ENCODE peak calls at places on chromosomes 11 and 22, in four cellular contexts. Y, G, P and Z are unnamed samples.

GRCh38 chr11:59845399-59845798 is at the start of gene CBLIF:
- DNase-seq in P (no peak), G (no peak), Y (no peak), Z (no peak)

GRCh38 chr11:119195680-119196079 is 10.4 kb downstream of the NHERF4 start:
- DNase-seq in Y (peak; percentile 43), G (no peak), P (peak; percentile 58), Z (peak; percentile 94)

GRCh38 chr11:105224859-105225258 is 85.3 kb upstream of the CARD18 start:
- DNase-seq in P (no peak), G (no peak), Y (no peak), Z (no peak)

GRCh38 chr11:12125609-12126149 is 15.3 kb downstream of the MICAL2 start:
- DNase-seq in G (no peak), P (no peak), Y (no peak), Z (no peak)

GRCh38 chr11:26028294-26028954 is 303.5 kb upstream of the ANO3 start:
- DNase-seq in P (no peak), Y (peak; percentile 15), G (no peak), Z (no peak)

GRCh38 chr22:27801616-27802388 is at the start of gene MN1:
- DNase-seq in Y (no peak), G (no peak), P (no peak), Z (peak; percentile 71)

GRCh38 chr11:64725601-64726139 is 2.7 kb upstream of the NRXN2 start:
- DNase-seq in P (no peak), Y (no peak), G (no peak), Z (no peak)

GRCh38 chr11:103624708-103625623 is 411.5 kb upstream of the DDI1 start:
- DNase-seq in P (no peak), Y (no peak), G (no peak), Z (no peak)

GRCh38 chr11:2578934-2579280 is 120.9 kb downstream of the KCNQ1OT1 start:
- DNase-seq in G (no peak), P (no peak), Y (no peak), Z (peak; percentile 7)

GRCh38 chr22:33542722-33543121 is 377.6 kb downstream of the LARGE1 start:
- DNase-seq in P (no peak), G (no peak), Y (no peak), Z (no peak)
- TF ChIP-seq ETV6 in P (no peak), G (no peak), Y (no peak), Z (no peak)

GRCh38 chr11:133681901-133682300 is 149.6 kb upstream of the OPCML start:
- DNase-seq in Y (no peak), P (no peak), G (no peak), Z (peak; percentile 25)
- TF ChIP-seq ETV6 in Y (no peak), P (no peak), G (no peak), Z (no peak)

GRCh38 chr11:10302744-10303557 is 1.9 kb upstream of the ADM start:
- DNase-seq in P (peak; percentile 29), G (no peak), Y (peak; percentile 70), Z (peak; percentile 62)
- TF ChIP-seq ETV6 in P (no peak), G (no peak), Y (no peak), Z (peak; percentile 22)

DNA sequence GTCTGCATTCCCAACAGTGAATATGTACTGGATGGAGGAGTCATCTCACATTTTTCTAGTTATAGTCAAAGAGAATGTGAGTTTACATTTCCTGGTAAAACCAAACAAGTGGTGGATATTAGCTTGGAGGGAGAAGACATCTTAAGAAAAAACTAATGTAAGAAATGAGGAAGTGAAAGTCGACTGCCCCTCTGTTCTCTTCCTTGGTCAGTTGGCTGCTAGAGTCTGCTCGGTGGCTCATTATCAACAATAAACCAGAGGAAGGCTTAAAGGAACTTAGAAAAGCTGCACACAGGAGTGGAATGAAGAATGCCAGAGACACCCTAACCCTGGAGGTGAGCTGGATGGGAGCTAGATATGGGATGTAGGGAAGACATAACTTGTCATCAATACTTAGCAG is 5.8 kb downstream of the SLC22A9 start:
- DNase-seq in Y (no peak), G (no peak), P (no peak), Z (no peak)
- TF ChIP-seq ETV6 in Y (no peak), G (no peak), P (no peak), Z (no peak)

GRCh38 chr11:74860743-74861142 is 88.1 kb downstream of the XRRA1 start:
- DNase-seq in G (no peak), P (no peak), Y (no peak), Z (no peak)
- TF ChIP-seq ETV6 in G (no peak), P (no peak), Y (no peak), Z (no peak)

DNA sequence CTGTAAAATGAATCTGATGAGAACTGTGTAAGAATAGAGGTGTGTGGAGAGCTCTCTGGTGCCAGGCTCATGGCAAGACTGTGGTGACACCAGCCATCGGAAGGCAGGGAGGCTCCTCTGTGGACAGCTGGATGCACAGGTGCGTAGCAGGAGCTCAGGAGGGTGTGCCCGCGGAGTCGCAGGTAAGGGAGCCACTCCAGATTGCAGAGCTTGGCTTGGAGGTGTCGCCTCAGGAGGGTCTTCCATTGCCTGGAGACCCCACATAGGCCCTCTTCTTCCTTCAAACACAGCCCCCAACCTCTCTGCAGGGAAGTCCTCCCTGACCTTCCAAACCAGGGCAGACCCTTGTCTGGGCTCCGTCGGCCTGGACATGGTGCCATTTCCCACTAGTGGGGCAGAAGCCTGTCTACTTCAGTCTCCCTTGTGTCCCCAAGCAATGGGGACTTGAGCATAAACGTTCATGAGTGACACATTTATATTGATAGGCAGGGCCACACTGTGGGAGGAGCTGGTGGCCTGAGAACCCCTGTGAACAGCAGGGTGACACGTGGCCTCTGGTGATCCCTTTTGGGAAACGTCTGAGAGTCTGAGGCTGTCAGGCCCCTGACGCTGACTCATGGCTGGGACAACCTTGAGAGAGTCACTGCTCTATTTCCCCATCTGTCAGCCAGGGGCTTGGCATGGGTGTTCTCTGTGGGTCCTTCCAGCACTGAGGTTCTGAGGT is 54.4 kb downstream of the SMIM38 start:
- DNase-seq in G (peak; percentile 23), Y (peak; percentile 38), P (peak; percentile 70), Z (peak; percentile 7)
- TF ChIP-seq ETV6 in G (no peak), Y (no peak), P (no peak), Z (no peak)

DNA sequence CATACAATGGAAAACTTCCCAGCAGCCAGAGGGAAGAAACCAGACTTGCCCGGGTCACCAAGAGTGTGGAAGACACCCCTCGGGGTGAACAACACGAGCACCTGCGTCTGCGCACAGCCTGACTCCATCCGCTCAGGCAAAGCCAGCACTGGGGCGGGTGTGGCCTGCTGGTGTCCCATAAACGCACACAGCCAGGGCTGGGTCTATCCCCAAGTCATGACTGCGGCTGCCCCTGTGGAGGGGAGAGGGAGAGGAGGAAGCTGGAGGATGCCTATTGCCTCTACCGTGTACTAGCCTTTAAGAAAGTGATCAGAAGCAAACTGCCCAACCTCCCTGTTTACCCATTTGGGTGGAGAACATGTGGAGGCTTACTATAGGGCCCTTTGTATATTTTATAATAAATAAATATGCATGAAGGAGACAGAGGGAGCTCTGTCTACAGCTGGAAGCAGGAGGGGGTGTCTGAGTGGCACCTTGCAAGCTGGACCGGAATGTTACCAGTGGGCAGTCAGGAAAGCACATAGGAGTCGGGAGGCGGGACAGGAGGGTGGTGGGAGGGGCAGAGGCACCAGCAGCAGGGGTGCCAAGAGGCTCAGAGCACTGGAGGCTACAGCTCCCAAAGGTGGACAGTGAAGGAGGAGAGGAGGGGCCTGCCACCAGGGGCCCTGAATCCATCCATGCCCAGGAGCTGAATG is 79.6 kb downstream of the PHF21B start:
- DNase-seq in Y (no peak), P (no peak), G (no peak), Z (no peak)
- TF ChIP-seq ETV6 in Y (no peak), P (no peak), G (no peak), Z (no peak)

DNA sequence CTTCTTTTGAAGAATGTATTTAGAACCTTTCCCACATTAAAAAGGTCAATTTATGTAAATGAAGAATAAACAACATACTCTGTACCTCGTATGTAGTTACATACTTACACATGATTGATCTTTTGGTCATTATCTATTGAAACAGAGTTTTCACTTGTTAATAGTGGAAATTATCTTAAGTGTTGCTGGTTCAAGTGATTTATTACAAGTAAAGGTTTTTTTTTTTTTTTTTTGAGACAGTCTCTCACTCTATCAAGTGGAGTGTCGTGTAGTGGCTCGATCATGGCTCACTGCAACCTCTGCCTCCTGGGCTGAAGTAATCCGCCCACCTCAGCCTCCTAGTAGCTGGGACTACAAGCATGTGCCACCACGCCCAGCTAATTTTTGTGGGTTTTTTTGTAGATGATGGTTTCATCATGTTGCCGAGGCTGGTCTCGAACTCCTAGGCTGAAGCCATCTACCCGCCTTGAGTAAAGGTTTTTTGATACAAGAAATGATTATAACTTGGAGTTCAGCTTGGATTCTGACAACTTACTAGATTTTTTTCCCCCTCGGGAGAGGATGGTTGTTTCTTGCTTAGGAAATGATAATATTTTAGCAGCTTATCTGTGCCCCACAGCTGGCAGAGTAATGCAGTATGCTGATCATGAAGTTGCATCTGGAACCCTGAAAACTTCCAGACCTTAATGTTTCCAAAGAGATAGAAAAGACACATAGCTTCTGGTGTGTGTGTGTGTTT is 68.9 kb downstream of the MTMR3 start:
- DNase-seq in G (no peak), Y (no peak), P (peak; percentile 49), Z (no peak)
- TF ChIP-seq ETV6 in G (no peak), Y (no peak), P (no peak), Z (no peak)